ENCODE peak calls at places on chromosomes 12 and 14, in four cellular contexts. D is heart left ventricle, U is IMR-90, I is mesenchymal stem cell. B is an unnamed sample. For H3K4me1, the result is how much of the 10 kb centered on the place peaks cover.

GRCh38 chr14:38616959-38617358 is 361.1 kb upstream of the CLEC14A start:
- DNase-seq in I (no peak), U (peak), D (no peak), B (no peak)

GRCh38 chr14:33564774-33565630 is 385.9 kb downstream of the EGLN3 start:
- DNase-seq in I (peak), U (peak), D (no peak), B (no peak)

GRCh38 chr12:91777268-91777997 is 368.2 kb downstream of the BTG1 start:
- DNase-seq in D (no peak), I (peak), U (peak), B (peak)

GRCh38 chr12:49089831-49090773 is 4.5 kb downstream of the DHH start:
- DNase-seq in D (peak), I (peak), U (peak), B (no peak)

GRCh38 chr14:79328863-79329262 is 882.4 kb downstream of the DIO2 start:
- DNase-seq in D (no peak), U (peak), I (peak), B (no peak)

GRCh38 chr14:105180598-105181528 is at the start of gene NUDT14:
- DNase-seq in D (peak), U (peak), I (peak), B (peak)

GRCh38 chr12:107610030-107610859 is 75.4 kb upstream of the PWP1 start:
- DNase-seq in D (no peak), U (peak), I (peak), B (no peak)

GRCh38 chr12:87274594-87275245 is 754.5 kb downstream of the C12orf50 start:
- DNase-seq in I (peak), D (no peak), U (peak), B (no peak)

GRCh38 chr14:99257122-99257672 is 14.8 kb downstream of the BCL11B start:
- DNase-seq in U (no peak), D (no peak), I (no peak), B (no peak)

GRCh38 chr14:22699801-22700564 is 55.8 kb upstream of the OR6J1 start:
- DNase-seq in I (peak), U (no peak), D (no peak), B (no peak)

GRCh38 chr12:402127-402456 is 648 bp downstream of the CCDC77 start:
- DNase-seq in D (no peak), I (peak), U (peak), B (no peak)

GRCh38 chr12:50581226-50582184 is 76.7 kb downstream of the DIP2B start:
- DNase-seq in U (peak), D (no peak), I (peak), B (no peak)

GRCh38 chr12:62767506-62767905 is 167.4 kb downstream of the PPM1H start:
- DNase-seq in U (peak), D (no peak), I (no peak), B (no peak)

GRCh38 chr14:23538785-23539184 is 12.8 kb downstream of the ZFHX2 start:
- DNase-seq in I (no peak), U (peak), D (no peak), B (no peak)

GRCh38 chr14:105092912-105093425 is 27.7 kb upstream of the GPR132 start:
- DNase-seq in U (peak), I (peak), D (peak), B (peak)

GRCh38 chr14:106224694-106224971 is 698.2 kb downstream of the TMEM121 start:
- DNase-seq in D (no peak), I (no peak), U (no peak), B (no peak)

GRCh38 chr12:62351326-62351725 is 91.1 kb downstream of the USP15 start:
- DNase-seq in I (no peak), D (no peak), U (no peak), B (no peak)

GRCh38 chr12:71950404-71950803 is 11.8 kb downstream of the TPH2 start:
- DNase-seq in D (no peak), I (no peak), U (no peak), B (no peak)

GRCh38 chr14:98192946-98193345 is 1079.1 kb downstream of the BCL11B start:
- DNase-seq in D (no peak), U (no peak), I (no peak), B (no peak)
- H3K4me1 ChIP-seq in D (under half), U (under half), I (under half), B (under half)

DNA sequence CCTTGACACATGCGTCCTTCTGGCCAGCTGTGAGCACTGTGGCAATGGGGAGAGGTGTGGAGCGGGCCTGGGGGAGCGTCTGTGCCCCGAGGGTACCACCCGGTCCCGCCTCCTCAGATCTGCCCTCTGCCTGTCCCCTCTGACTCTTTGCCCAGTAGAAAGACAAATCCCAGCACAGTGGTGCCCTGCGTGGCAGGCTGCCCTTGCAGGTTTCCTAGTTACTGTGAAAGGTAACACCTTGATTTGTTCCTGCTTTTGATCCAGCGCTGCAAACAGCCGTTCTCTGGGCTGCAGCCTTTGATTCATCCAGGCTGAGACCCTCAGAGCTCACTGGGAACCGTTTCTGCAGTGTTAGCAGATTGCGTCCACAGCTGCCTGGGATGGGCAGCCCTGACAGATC is 16.4 kb downstream of the FBRSL1 start:
- DNase-seq in U (no peak), I (no peak), D (no peak), B (no peak)
- H3K27ac ChIP-seq in U (peak), I (peak), D (peak), B (no peak)

DNA sequence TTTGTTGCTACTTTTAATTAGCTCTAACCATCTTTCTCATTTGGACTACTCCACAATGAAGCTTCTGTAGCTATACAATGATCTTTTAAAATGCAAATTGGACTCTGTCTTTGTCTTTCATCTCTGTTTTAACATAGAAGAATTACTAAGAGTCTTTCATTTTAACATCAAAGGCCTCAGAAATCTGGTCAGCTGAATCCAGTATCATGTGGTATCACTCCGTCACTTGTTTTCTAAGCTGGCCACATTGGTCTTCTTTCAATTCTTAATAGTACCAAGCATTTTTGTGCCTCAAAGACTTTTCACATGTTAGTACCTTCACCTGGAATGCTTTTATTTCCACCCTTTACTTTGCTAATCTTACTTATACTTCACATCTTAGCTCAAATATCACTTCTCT is 95.5 kb upstream of the SLC16A7 start:
- DNase-seq in I (no peak), U (no peak), D (no peak), B (no peak)
- H3K4me1 ChIP-seq in I (under half), U (under half), D (under half), B (under half)

DNA sequence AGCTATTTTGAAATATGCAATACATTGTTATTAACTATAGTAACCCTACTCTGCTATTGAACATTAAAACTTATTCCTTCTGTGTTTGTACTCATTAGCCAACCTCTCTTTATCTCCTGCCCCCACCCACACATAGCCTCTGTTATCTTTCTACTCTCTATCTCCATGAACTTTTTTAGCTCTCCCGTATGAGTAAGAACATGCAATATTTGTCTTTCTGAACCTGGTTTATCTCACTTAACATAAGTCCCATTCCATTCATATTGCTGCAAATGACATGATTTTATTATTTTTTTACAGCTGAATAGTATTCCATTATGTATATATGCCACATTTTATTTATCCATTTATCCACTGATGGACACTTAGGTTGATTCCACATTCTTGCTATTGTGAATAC is 79.0 kb upstream of the AMIGO2 start:
- DNase-seq in D (no peak), U (no peak), I (no peak), B (no peak)
- H3K27ac ChIP-seq in D (no peak), U (no peak), I (no peak), B (no peak)

DNA sequence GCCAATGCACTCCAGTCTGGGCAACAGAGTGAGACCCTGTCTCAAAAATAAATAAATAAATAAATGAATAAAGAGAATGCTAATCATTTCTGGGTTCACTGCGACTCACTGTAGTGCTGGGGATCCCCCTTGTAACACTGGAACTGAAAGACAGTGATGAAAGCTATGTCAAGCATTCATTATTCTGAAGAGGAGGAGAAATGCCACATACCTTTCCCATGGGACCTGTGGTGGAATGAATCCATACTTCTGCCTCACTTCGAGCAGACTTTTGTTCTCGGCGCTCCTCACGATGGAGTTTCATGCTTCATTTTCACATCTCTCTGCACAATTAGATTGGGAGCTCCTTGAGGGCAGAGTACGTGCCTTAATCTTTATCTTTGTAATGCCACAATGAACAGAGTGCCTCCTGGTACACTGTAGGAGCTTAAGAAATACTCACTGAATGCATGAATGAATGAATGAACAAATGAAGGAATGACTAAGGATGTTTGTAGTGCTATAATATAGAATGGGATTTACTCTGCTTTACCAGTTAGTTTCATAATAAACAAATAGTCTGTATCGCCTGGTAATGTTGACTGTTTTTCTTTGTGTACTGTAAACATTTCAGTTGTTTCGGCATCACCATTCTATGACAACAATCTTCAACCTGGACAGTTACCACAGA is 45.8 kb downstream of the DRAM1 start:
- DNase-seq in D (no peak), I (no peak), U (no peak), B (no peak)
- H3K4me1 ChIP-seq in D (under half), I (under half), U (under half), B (under half)

DNA sequence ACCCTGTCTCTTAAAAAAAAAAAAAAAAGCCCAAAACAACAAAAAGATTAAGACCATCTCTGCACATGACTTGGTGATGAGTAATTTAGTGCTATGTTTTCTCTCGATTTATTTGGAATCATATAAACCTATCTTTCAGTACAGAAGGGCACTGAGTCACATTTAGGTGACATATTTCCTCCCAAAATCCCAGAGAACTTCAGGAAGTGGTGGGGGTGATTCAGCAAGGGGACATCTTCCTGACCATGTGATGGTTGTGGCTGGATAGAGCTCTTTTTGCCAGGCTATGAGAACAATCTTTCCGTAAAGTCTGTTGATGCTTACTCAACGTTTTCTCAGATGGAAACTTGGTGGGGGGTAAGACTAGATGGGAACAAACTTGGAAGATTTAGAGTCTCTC is 50.0 kb downstream of the PPFIBP1 start:
- DNase-seq in D (no peak), I (peak), U (peak), B (no peak)
- H3K27ac ChIP-seq in D (peak), I (peak), U (peak), B (no peak)

DNA sequence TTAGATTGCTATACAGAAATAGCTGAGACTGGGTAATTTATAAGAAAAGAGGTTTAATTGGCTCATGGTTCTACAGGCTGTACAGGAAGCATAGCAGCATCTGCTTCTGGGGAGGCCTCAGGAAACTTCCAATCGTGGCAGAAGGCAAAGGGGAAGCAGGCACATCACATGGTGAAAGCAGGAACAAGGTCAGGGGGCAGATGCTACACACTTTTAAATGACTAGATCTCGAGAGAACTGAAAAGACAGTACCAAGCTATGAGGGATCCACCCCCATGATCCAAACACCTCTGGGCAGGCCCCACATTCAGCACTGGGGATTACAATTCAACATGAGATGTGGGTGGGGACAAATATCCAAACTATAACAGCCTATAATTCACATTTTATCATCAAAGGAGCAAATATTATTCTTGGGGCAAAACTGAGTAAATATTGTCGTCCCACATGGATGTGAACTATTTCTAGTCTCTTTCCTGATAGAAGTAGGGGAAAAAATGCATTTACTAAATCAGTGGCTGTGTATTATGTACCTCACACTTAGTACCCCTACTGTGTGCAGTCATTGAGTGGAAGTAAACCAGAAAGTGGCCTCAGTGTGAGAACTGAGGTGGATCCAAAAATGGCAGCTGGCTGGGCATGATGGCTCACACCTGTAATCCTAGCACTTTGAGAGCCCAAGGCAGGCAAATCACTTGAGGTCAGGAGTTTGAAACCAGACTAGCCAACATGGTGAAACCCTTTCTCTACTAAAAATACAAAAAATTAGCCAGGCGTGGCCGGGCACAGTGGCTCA is 25.4 kb upstream of the A2ML1 start:
- DNase-seq in D (no peak), I (no peak), U (no peak), B (no peak)
- H3K4me1 ChIP-seq in D (under half), I (under half), U (under half), B (under half)

GRCh38 chr12:109115758-109116610 is at the start of gene ACACB:
- DNase-seq in U (no peak), I (no peak), D (peak), B (peak)
- H3K27ac ChIP-seq in U (no peak), I (no peak), D (peak), B (no peak)